ENCODE peak calls at places on chromosomes 4 and X, in seven cellular contexts. I is cardiac muscle cell, H is right atrium auricular region, L is cardiac fibroblast, Y is neural crest cell, C is MM.1S, M is transverse colon. Q is an unnamed sample.

GRCh38 chr4:120066182-120066524 is 495 bp downstream of the MAD2L1 start:
- DNase-seq in I (no peak), H (no peak), M (no peak), Y (no peak), C (peak), L (no peak), Q (no peak)

GRCh38 chr4:53066155-53066554 is 204.0 kb downstream of the RASL11B start:
- DNase-seq in H (no peak), I (no peak), Y (no peak), M (no peak), L (no peak), C (no peak), Q (no peak)

GRCh38 chrX:53088136-53088974 is 5.6 kb upstream of the KANTR start:
- DNase-seq in Y (peak), L (peak), M (peak), H (peak), C (no peak), I (peak), Q (peak)

GRCh38 chrX:9746148-9746880 is 19.3 kb downstream of the GPR143 start:
- DNase-seq in Y (no peak), I (peak), C (no peak), M (no peak), H (no peak), L (peak), Q (no peak)

GRCh38 chrX:35380808-35381700 is 417.1 kb upstream of the MAGEB16 start:
- DNase-seq in M (no peak), L (peak), Y (no peak), C (peak), H (no peak), I (peak), Q (no peak)

GRCh38 chr4:78775278-78776030 is 696 bp upstream of the BMP2K start:
- DNase-seq in H (peak), I (peak), C (peak), M (peak), L (peak), Y (peak), Q (peak)

GRCh38 chr4:147765121-147765521 is 33.2 kb downstream of the ARHGAP10 start:
- DNase-seq in L (no peak), Y (no peak), C (no peak), M (no peak), I (no peak), H (no peak), Q (no peak)

GRCh38 chr4:1137850-1138249 is 24.5 kb upstream of the RNF212 start:
- DNase-seq in C (no peak), L (peak), M (no peak), I (peak), Y (no peak), H (no peak), Q (no peak)

GRCh38 chr4:139525414-139525813 is 30.6 kb downstream of the SETD7 start:
- DNase-seq in H (no peak), I (no peak), L (no peak), M (no peak), Y (no peak), C (peak), Q (no peak)

GRCh38 chr4:157687971-157688370 is 467.4 kb downstream of the GRIA2 start:
- DNase-seq in Y (no peak), L (no peak), M (no peak), I (no peak), H (no peak), C (no peak), Q (no peak)

GRCh38 chr4:53929955-53930798 is 134.2 kb downstream of the CHIC2 start:
- DNase-seq in C (peak), M (peak), I (peak), H (peak), L (peak), Y (peak), Q (peak)

GRCh38 chrX:150907474-150907873 is 9.0 kb upstream of the CD99L2 start:
- DNase-seq in L (no peak), M (no peak), C (no peak), I (no peak), H (no peak), Y (no peak), Q (no peak)

GRCh38 chr4:100462206-100462605 is 55.6 kb downstream of the EMCN start:
- DNase-seq in C (no peak), M (no peak), L (peak), Y (no peak), H (no peak), I (no peak), Q (no peak)

GRCh38 chr4:8525383-8526120 is 54.6 kb upstream of the GPR78 start:
- DNase-seq in M (no peak), C (no peak), Y (no peak), I (peak), L (no peak), H (no peak), Q (no peak)

GRCh38 chr4:16909245-16909644 is 10.8 kb upstream of the LDB2 start:
- DNase-seq in L (no peak), I (no peak), H (no peak), M (no peak), C (no peak), Y (peak), Q (no peak)

GRCh38 chr4:7539659-7540058 is 104.9 kb upstream of the PSAPL1 start:
- DNase-seq in M (no peak), H (no peak), Y (peak), I (no peak), C (no peak), L (peak), Q (peak)

GRCh38 chrX:119672252-119672825 is 20.6 kb downstream of the SEPTIN6 start:
- DNase-seq in H (no peak), M (no peak), I (no peak), C (no peak), Y (no peak), L (peak), Q (no peak)

GRCh38 chr4:26192921-26193894 is 127.6 kb upstream of the RBPJ start:
- DNase-seq in M (no peak), L (no peak), C (no peak), I (no peak), H (no peak), Y (no peak), Q (no peak)

GRCh38 chr4:31557444-31557843 is 837.3 kb downstream of the PCDH7 start:
- DNase-seq in I (no peak), H (no peak), Y (no peak), C (peak), M (no peak), L (peak), Q (no peak)

GRCh38 chr4:2886161-2886560 is 42.5 kb downstream of the ADD1 start:
- DNase-seq in M (no peak), L (no peak), Y (no peak), I (no peak), H (no peak), C (no peak), Q (no peak)

GRCh38 chrX:63506320-63506719 is 155.2 kb upstream of the SPIN4 start:
- DNase-seq in I (peak), Y (no peak), L (peak), M (no peak), H (no peak), C (peak), Q (no peak)

GRCh38 chr4:88965053-88965452 is 91.9 kb downstream of the FAM13A start:
- DNase-seq in I (peak), H (no peak), M (no peak), L (peak), Y (no peak), C (no peak), Q (no peak)

GRCh38 chr4:94345984-94346383 is 3.3 kb upstream of the HPGDS start:
- DNase-seq in I (no peak), H (no peak), Y (no peak), M (no peak), L (no peak), C (no peak), Q (no peak)

GRCh38 chrX:39017062-39017461 is 215.8 kb downstream of the MID1IP1 start:
- DNase-seq in C (no peak), M (no peak), I (no peak), L (no peak), H (no peak), Y (no peak), Q (no peak)
- TF ChIP-seq CTCF in C (no peak), M (no peak), I (no peak), L (no peak), H (no peak), Y (no peak), Q (no peak)

DNA sequence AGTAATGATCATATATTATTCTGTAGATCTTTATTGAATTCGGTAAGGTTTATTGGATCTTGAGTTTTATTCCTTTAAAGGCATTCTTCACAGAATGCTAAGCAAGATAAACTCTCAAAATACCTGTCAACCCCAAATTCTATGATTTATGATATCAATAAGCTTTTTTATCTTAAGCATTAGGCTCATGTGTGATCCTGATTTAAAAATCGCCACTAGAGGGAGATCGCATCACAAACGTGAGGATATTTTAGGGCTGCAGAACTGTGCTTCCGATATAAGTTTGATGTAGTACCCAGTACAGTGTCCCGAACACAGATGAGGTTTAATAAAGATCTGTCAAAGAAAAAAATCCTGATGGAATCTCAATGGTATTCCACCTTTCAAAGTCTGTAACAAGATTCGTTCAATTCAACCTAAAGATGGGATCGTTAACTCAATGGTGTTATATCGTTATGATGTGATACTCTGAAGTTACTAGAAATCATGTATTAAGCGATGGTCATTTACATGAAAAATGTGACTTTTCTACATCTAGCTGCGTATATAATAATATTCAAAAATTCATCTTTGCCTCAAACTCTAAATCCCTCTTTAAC is 169.0 kb downstream of the CORIN start:
- DNase-seq in M (no peak), H (no peak), Y (peak), L (peak), C (peak), I (peak), Q (peak)
- TF ChIP-seq CTCF in M (peak), H (peak), Y (peak), L (peak), C (peak), I (peak), Q (peak)

DNA sequence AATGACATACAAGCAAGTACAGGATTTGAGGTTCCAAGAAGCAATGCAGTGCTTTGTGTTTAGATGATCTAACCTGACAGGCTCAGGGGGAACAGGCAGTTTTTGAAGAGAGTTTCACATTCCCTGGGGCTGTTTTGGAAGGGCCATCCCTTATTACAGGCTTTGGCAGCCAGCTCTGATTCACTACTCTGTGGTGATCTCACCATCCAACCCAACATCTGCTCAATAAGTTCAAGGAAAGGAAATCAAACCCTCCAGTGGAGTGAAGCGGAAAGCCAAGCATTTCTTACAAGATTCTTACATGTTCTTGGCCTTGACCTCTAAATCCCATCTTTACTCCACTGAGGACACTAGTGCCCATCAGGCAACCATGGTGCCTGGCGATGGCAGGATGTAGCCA is 7.5 kb downstream of the IDS start:
- DNase-seq in M (no peak), Y (no peak), H (peak), C (no peak), I (no peak), L (peak), Q (no peak)
- TF ChIP-seq CTCF in M (no peak), Y (no peak), H (no peak), C (no peak), I (no peak), L (no peak), Q (no peak)

DNA sequence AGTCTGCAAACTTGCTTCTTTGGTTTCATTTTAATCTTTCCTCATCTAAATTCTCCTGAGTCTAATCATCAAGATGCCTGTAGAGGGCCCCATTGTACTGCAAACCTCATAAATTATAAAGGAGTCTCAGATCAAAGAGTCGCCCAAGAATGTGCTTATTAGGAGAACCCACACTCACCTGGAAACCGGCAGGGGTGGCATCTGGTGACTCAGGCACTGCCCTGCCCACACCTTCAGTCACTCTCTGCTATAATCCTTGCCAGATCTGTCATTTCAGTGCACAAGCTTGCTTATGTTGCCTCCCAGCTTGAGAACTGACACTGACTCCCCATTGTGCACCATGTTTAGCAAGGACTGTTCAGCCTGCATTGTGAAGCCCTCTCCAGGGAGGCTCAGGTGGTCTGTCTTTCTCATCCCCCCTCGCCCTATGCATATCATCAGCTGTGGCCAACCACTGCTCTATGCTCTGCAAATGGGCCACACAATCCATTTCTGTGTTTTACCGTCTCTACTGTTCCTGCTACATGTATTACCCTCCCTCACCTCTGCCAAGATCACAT is 12.4 kb downstream of the EPGN start:
- DNase-seq in H (no peak), I (peak), Y (no peak), L (peak), M (peak), C (peak), Q (no peak)
- TF ChIP-seq CTCF in H (no peak), I (peak), Y (peak), L (peak), M (peak), C (peak), Q (peak)

Q was measured in nephron progenitor cell.